ENCODE peak calls at places on chromosomes 13 and 19, in nine cellular contexts. D is EL, K is HEK293T, Q is kidney glomerular epithelial cell, A is adrenal gland, J is astrocyte, I is PC-3, M is AG04450, G is NCI-H146. W is an unnamed sample.

GRCh38 chr13:35855531-35856019 is 275.6 kb downstream of the DCLK1 start:
- DNase-seq in Q (peak; percentile 48), G (peak; percentile 81), D (peak; percentile 63), J (peak; percentile 58), A (no peak), I (peak; percentile 77), M (no peak), K (peak; percentile 10), W (no peak)

GRCh38 chr13:74134226-74134776 is at the start of gene KLF12:
- DNase-seq in D (peak; percentile 97), M (peak; percentile 88), J (peak; percentile 93), K (peak; percentile 97), I (peak; percentile 81), Q (peak; percentile 67), A (peak; percentile 79), G (peak; percentile 98), W (peak; percentile 63)

GRCh38 chr13:89057274-89057673 is 1386.1 kb downstream of the SLITRK5 start:
- DNase-seq in J (no peak), D (no peak), M (no peak), G (no peak), K (no peak), A (no peak), Q (no peak), I (no peak), W (no peak)

GRCh38 chr13:24161010-24161775 is 673 bp downstream of the SPATA13 start:
- DNase-seq in I (peak; percentile 49), J (no peak), M (no peak), Q (no peak), A (peak; percentile 55), G (peak; percentile 59), D (peak; percentile 48), K (no peak), W (no peak)

GRCh38 chr19:3367572-3368440 is 1.4 kb downstream of the NFIC start:
- DNase-seq in J (no peak), M (no peak), G (no peak), K (no peak), I (no peak), A (no peak), D (peak; percentile 50), Q (no peak), W (no peak)

GRCh38 chr13:76856141-76856571 is 30.0 kb downstream of the KCTD12 start:
- DNase-seq in M (no peak), D (peak; percentile 65), G (no peak), K (no peak), Q (peak; percentile 76), A (no peak), I (peak; percentile 40), J (peak; percentile 69), W (no peak)

GRCh38 chr19:21838646-21839045 is 2.7 kb upstream of the ZNF43 start:
- DNase-seq in K (no peak), A (peak; percentile 51), G (no peak), M (no peak), J (peak; percentile 14), D (no peak), I (no peak), Q (no peak), W (no peak)

GRCh38 chr19:58386166-58386575 is 898 bp upstream of the RPS5 start:
- DNase-seq in A (no peak), G (peak; percentile 51), Q (no peak), J (no peak), D (no peak), M (no peak), I (no peak), K (no peak), W (no peak)

GRCh38 chr13:24280722-24281121 is 28.7 kb upstream of the C1QTNF9 start:
- DNase-seq in Q (no peak), M (no peak), I (no peak), K (no peak), J (no peak), D (no peak), A (no peak), G (no peak), W (no peak)

GRCh38 chr13:25764378-25764777 is 287.4 kb downstream of the SHISA2 start:
- DNase-seq in D (no peak), G (no peak), M (no peak), A (no peak), I (no peak), J (no peak), K (no peak), Q (no peak), W (no peak)

GRCh38 chr19:2973229-2973628 is 4.1 kb upstream of the TLE6 start:
- DNase-seq in M (no peak), Q (no peak), I (no peak), J (no peak), G (no peak), A (no peak), K (no peak), D (no peak), W (peak; percentile 66)

GRCh38 chr13:38223093-38223492 is 126.6 kb upstream of the UFM1 start:
- DNase-seq in Q (no peak), K (peak; percentile 24), G (peak; percentile 18), M (no peak), J (peak; percentile 26), D (peak; percentile 47), A (no peak), I (peak; percentile 19), W (no peak)

GRCh38 chr19:6925801-6926751 is 38.7 kb downstream of the ADGRE1 start:
- DNase-seq in I (peak; percentile 60), A (no peak), K (peak; percentile 26), J (no peak), D (peak; percentile 30), M (no peak), G (no peak), Q (no peak), W (no peak)

GRCh38 chr19:39339636-39340035 is 2.6 kb upstream of the SAMD4B start:
- DNase-seq in Q (no peak), K (no peak), D (no peak), J (no peak), I (no peak), M (no peak), A (no peak), G (no peak), W (no peak)

GRCh38 chr19:35963514-35963913 is 27.3 kb downstream of the LRFN3 start:
- DNase-seq in J (peak; percentile 39), I (peak; percentile 28), A (peak; percentile 58), D (peak; percentile 25), M (peak; percentile 21), Q (peak; percentile 36), K (peak; percentile 54), G (no peak), W (no peak)

GRCh38 chr13:80054806-80055205 is 286.1 kb downstream of the SPRY2 start:
- DNase-seq in D (peak; percentile 25), K (no peak), I (no peak), J (peak; percentile 35), M (no peak), A (no peak), G (no peak), Q (no peak), W (no peak)

GRCh38 chr19:48837586-48838191 is 1.4 kb upstream of the HSD17B14 start:
- DNase-seq in G (peak; percentile 46), D (no peak), M (no peak), K (no peak), A (no peak), J (no peak), Q (no peak), I (no peak), W (no peak)

GRCh38 chr19:17302391-17303166 is 646 bp downstream of the ABHD8 start:
- DNase-seq in G (peak; percentile 37), D (no peak), K (no peak), I (peak; percentile 45), J (no peak), A (no peak), M (no peak), Q (no peak), W (no peak)

GRCh38 chr19:14375582-14376291 is 5.5 kb upstream of the ADGRE5 start:
- DNase-seq in A (no peak), M (no peak), G (peak; percentile 16), I (no peak), K (no peak), J (no peak), Q (no peak), D (no peak), W (no peak)

W was measured in tibial nerve.